ENCODE peak calls at places on chromosomes 5 and 9, in ten cellular contexts. R is GM04503; B is naive thymus-derived CD8-positive, alpha-beta T cell; G is neuronal stem cell; E is Panc1; I is T follicular helper cell; F is non-pigmented ciliary epithelial cell; L is NCI-H526 treated with DMSO at 0.1 percent for 48 hours; N is CD4-positive, alpha-beta memory T cell; M is SJSA1. P is an unnamed sample.

GRCh38 chr9:120563044-120563443 is 16.9 kb downstream of the CDK5RAP2 start:
- DNase-seq in F (no peak), M (no peak), R (no peak), L (no peak), N (no peak), I (no peak), E (no peak), B (no peak), G (no peak), P (no peak)

GRCh38 chr9:71647094-71647591 is 121.2 kb downstream of the CEMIP2 start:
- DNase-seq in I (no peak), G (no peak), F (peak; percentile 48), E (no peak), N (no peak), M (peak; percentile 62), R (no peak), L (no peak), B (no peak), P (peak; percentile 92)

GRCh38 chr9:125965421-125965820 is 218.2 kb downstream of the PBX3 start:
- DNase-seq in R (no peak), G (no peak), M (no peak), F (no peak), B (no peak), I (no peak), L (no peak), N (no peak), E (no peak), P (no peak)

GRCh38 chr5:87061046-87061445 is 206.6 kb upstream of the RASA1 start:
- DNase-seq in F (peak; percentile 8), I (no peak), N (no peak), G (no peak), M (no peak), B (no peak), L (no peak), E (no peak), R (no peak), P (no peak)

GRCh38 chr9:93592389-93593021 is 16.1 kb downstream of the PHF2 start:
- DNase-seq in F (no peak), I (no peak), L (peak; percentile 3), M (no peak), N (no peak), E (no peak), G (no peak), B (no peak), R (no peak), P (no peak)

GRCh38 chr9:20622330-20623020 is at the start of gene MLLT3:
- DNase-seq in B (peak; percentile 98), R (peak; percentile 60), I (peak; percentile 96), E (peak; percentile 8), L (peak; percentile 96), N (peak; percentile 97), M (peak; percentile 87), G (peak; percentile 91), F (peak; percentile 68), P (peak; percentile 96)

GRCh38 chr9:19181002-19181401 is 49.5 kb upstream of the DENND4C start:
- DNase-seq in G (no peak), N (no peak), I (no peak), R (no peak), F (no peak), L (no peak), B (no peak), E (no peak), M (no peak), P (no peak)

GRCh38 chr5:2894347-2895135 is 143.1 kb upstream of the IRX2 start:
- DNase-seq in M (no peak), N (no peak), G (no peak), L (no peak), B (no peak), E (no peak), F (no peak), R (no peak), I (no peak), P (no peak)

GRCh38 chr5:33827885-33828284 is 63.9 kb downstream of the ADAMTS12 start:
- DNase-seq in N (no peak), G (no peak), F (no peak), R (no peak), M (no peak), I (no peak), E (no peak), L (no peak), B (no peak), P (no peak)

GRCh38 chr5:15105799-15106393 is 234.3 kb upstream of the ANKH start:
- DNase-seq in I (no peak), L (peak; percentile 14), B (no peak), M (peak; percentile 71), N (peak; percentile 4), G (peak; percentile 52), R (peak; percentile 12), F (peak; percentile 22), E (peak; percentile 41), P (peak; percentile 75)

GRCh38 chr5:9851458-9851857 is 221.3 kb upstream of the TAS2R1 start:
- DNase-seq in N (no peak), G (no peak), F (peak; percentile 88), L (no peak), M (peak; percentile 34), E (no peak), I (no peak), R (peak; percentile 89), B (no peak), P (no peak)

GRCh38 chr9:37929441-37929895 is 25.5 kb upstream of the SLC25A51 start:
- DNase-seq in L (no peak), R (no peak), N (no peak), E (no peak), I (no peak), G (no peak), B (no peak), M (no peak), F (no peak), P (peak; percentile 88)

GRCh38 chr9:133075925-133076324 is 14.1 kb downstream of the CEL start:
- DNase-seq in B (no peak), E (peak; percentile 17), F (peak; percentile 70), M (peak; percentile 86), I (no peak), L (no peak), R (peak; percentile 71), N (no peak), G (no peak), P (no peak)

GRCh38 chr5:148147415-148147814 is 20.9 kb upstream of the SPINK14 start:
- DNase-seq in G (no peak), R (no peak), F (no peak), M (no peak), L (no peak), I (no peak), N (no peak), B (no peak), E (no peak), P (no peak)

GRCh38 chr9:113176748-113177147 is 25.9 kb downstream of the SLC31A2 start:
- DNase-seq in F (no peak), R (no peak), N (no peak), L (no peak), E (no peak), M (no peak), G (no peak), I (no peak), B (no peak), P (no peak)

GRCh38 chr5:10243660-10244240 is 5.9 kb downstream of the ATPSCKMT start:
- DNase-seq in I (no peak), N (no peak), G (no peak), B (no peak), L (no peak), F (no peak), M (no peak), R (no peak), E (no peak), P (peak; percentile 24)

GRCh38 chr5:139385061-139385889 is 2.2 kb upstream of the SLC23A1 start:
- DNase-seq in E (no peak), F (no peak), R (no peak), G (no peak), I (no peak), N (no peak), B (no peak), M (peak; percentile 40), L (peak; percentile 33), P (peak; percentile 29)

GRCh38 chr9:14865206-14865605 is 45.0 kb downstream of the FREM1 start:
- DNase-seq in G (no peak), L (no peak), N (no peak), M (no peak), B (no peak), F (no peak), E (no peak), I (no peak), R (no peak), P (no peak)

GRCh38 chr5:77409870-77410621 is 82.1 kb downstream of the WDR41 start:
- DNase-seq in I (no peak), R (no peak), F (no peak), G (no peak), N (no peak), M (no peak), L (no peak), E (no peak), B (no peak), P (no peak)

GRCh38 chr5:75236322-75237316 is at the start of gene ANKRD31:
- DNase-seq in F (no peak), R (peak; percentile 18), M (peak; percentile 76), L (peak; percentile 13), N (peak; percentile 91), G (peak; percentile 71), B (peak; percentile 93), E (peak; percentile 20), I (peak; percentile 84), P (peak; percentile 82)

GRCh38 chr5:147971472-147971871 is 65.1 kb upstream of the C5orf46 start:
- DNase-seq in I (no peak), L (no peak), R (no peak), B (no peak), G (no peak), N (no peak), M (no peak), F (no peak), E (no peak), P (no peak)

GRCh38 chr5:172572440-172572839 is 68.6 kb upstream of the NEURL1B start:
- DNase-seq in B (no peak), N (no peak), R (no peak), I (no peak), M (no peak), F (no peak), E (no peak), L (no peak), G (no peak), P (no peak)

GRCh38 chr9:135048758-135049284 is 38.6 kb upstream of the OLFM1 start:
- DNase-seq in E (no peak), N (no peak), M (no peak), L (no peak), R (no peak), G (no peak), I (no peak), B (no peak), F (no peak), P (no peak)

GRCh38 chr9:32385135-32385884 is 867 bp downstream of the ACO1 start:
- DNase-seq in E (no peak), F (no peak), I (no peak), G (no peak), B (no peak), N (no peak), M (no peak), L (no peak), R (no peak), P (no peak)

GRCh38 chr9:87516222-87516930 is 18.7 kb downstream of the DAPK1 start:
- DNase-seq in N (no peak), R (no peak), E (no peak), M (peak; percentile 56), F (no peak), B (no peak), L (no peak), I (no peak), G (no peak), P (peak; percentile 94)

GRCh38 chr5:11815481-11815880 is 88.8 kb downstream of the CTNND2 start:
- DNase-seq in B (no peak), F (no peak), G (no peak), M (no peak), N (no peak), E (no peak), L (no peak), I (no peak), R (no peak), P (no peak)

GRCh38 chr5:9621379-9621903 is 8.7 kb downstream of the TAS2R1 start:
- DNase-seq in I (no peak), M (peak; percentile 65), G (no peak), F (peak; percentile 53), R (peak; percentile 27), B (no peak), N (no peak), E (no peak), L (no peak), P (no peak)

GRCh38 chr9:93682155-93682968 is 106.0 kb downstream of the PHF2 start:
- DNase-seq in M (peak; percentile 20), L (peak; percentile 3), E (no peak), F (no peak), B (peak; percentile 75), G (peak; percentile 58), I (peak; percentile 28), R (no peak), N (peak; percentile 29), P (peak; percentile 74)

P was measured in dermis blood vessel endothelial cell.